ENCODE peak calls at places on chromosomes 7 and 10, in five cellular contexts. B, R, Y, Q and M are unnamed samples. For H3K4me1 and H3K27me3, the result is how much of the 10 kb centered on the place peaks cover.

GRCh38 chr7:121798076-121798475 is 74.9 kb upstream of the PTPRZ1 start:
- DNase-seq in B (no peak), R (no peak), Y (no peak), Q (peak), M (no peak)

GRCh38 chr7:155804897-155805825 is 7.1 kb downstream of the SHH start:
- DNase-seq in B (no peak), R (peak), Y (peak), Q (peak), M (peak)

GRCh38 chr7:85018498-85018897 is 168.4 kb downstream of the SEMA3D start:
- DNase-seq in B (no peak), R (no peak), Y (peak), Q (no peak), M (no peak)

GRCh38 chr10:73848821-73849489 is 25.4 kb downstream of the CAMK2G start:
- DNase-seq in B (peak), R (peak), Y (peak), Q (peak), M (peak)

GRCh38 chr7:82172017-82172416 is 271.6 kb downstream of the CACNA2D1 start:
- DNase-seq in B (no peak), R (no peak), Y (no peak), Q (no peak), M (no peak)

GRCh38 chr10:102452672-102453340 is 1.5 kb upstream of the C10orf95 start:
- DNase-seq in B (peak), R (no peak), Y (peak), Q (no peak), M (peak)

GRCh38 chr10:29649561-29650551 is 15.1 kb upstream of the SVIL start:
- DNase-seq in B (no peak), R (no peak), Y (peak), Q (no peak), M (no peak)

GRCh38 chr7:155229548-155230168 is 68.0 kb upstream of the INSIG1 start:
- DNase-seq in B (no peak), R (no peak), Y (no peak), Q (no peak), M (no peak)

GRCh38 chr10:31745612-31746376 is 182.8 kb downstream of the ARHGAP12 start:
- DNase-seq in B (no peak), R (no peak), Y (peak), Q (no peak), M (no peak)

GRCh38 chr10:78458983-78459638 is 425.4 kb downstream of the RPS24 start:
- DNase-seq in B (peak), R (no peak), Y (peak), Q (no peak), M (no peak)

GRCh38 chr7:66640802-66641525 is 12.3 kb downstream of the KCTD7 start:
- DNase-seq in B (peak), R (no peak), Y (no peak), Q (no peak), M (no peak)

GRCh38 chr7:130988443-130988842 is 254.4 kb upstream of the KLF14 start:
- DNase-seq in B (no peak), R (peak), Y (peak), Q (peak), M (no peak)

GRCh38 chr10:85741626-85742300 is 624.8 kb downstream of the GRID1 start:
- DNase-seq in B (peak), R (peak), Y (no peak), Q (no peak), M (no peak)

GRCh38 chr7:44375236-44375699 is 49.9 kb upstream of the CAMK2B start:
- DNase-seq in B (no peak), R (no peak), Y (no peak), Q (peak), M (no peak)

GRCh38 chr10:97905276-97905675 is 55.6 kb downstream of the GOLGA7B start:
- DNase-seq in B (no peak), R (no peak), Y (no peak), Q (no peak), M (no peak)

GRCh38 chr10:7410306-7410799 is 481 bp downstream of the SFMBT2 start:
- DNase-seq in B (no peak), R (no peak), Y (peak), Q (peak), M (peak)

GRCh38 chr7:95045236-95045923 is 138.0 kb downstream of the PPP1R9A start:
- DNase-seq in B (no peak), R (no peak), Y (no peak), Q (peak), M (no peak)

GRCh38 chr7:148773344-148773743 is 74.6 kb downstream of the CUL1 start:
- DNase-seq in B (peak), R (peak), Y (no peak), Q (no peak), M (peak)

GRCh38 chr10:100997364-100998182 is 2.0 kb upstream of the LZTS2 start:
- DNase-seq in B (peak), R (peak), Y (peak), Q (peak), M (peak)

GRCh38 chr10:29473411-29474100 is 161.2 kb downstream of the SVIL start:
- DNase-seq in B (no peak), R (no peak), Y (peak), Q (no peak), M (no peak)

GRCh38 chr10:20879136-20879535 is 18.0 kb downstream of the NEBL start:
- DNase-seq in B (no peak), R (no peak), Y (no peak), Q (no peak), M (no peak)

GRCh38 chr7:127251048-127251451 is 1.7 kb downstream of the GRM8 start:
- DNase-seq in B (no peak), R (no peak), Y (no peak), Q (peak), M (no peak)

GRCh38 chr10:7826971-7827370 is 8.7 kb downstream of the TAF3 start:
- DNase-seq in B (no peak), R (no peak), Y (peak), Q (no peak), M (no peak)

DNA sequence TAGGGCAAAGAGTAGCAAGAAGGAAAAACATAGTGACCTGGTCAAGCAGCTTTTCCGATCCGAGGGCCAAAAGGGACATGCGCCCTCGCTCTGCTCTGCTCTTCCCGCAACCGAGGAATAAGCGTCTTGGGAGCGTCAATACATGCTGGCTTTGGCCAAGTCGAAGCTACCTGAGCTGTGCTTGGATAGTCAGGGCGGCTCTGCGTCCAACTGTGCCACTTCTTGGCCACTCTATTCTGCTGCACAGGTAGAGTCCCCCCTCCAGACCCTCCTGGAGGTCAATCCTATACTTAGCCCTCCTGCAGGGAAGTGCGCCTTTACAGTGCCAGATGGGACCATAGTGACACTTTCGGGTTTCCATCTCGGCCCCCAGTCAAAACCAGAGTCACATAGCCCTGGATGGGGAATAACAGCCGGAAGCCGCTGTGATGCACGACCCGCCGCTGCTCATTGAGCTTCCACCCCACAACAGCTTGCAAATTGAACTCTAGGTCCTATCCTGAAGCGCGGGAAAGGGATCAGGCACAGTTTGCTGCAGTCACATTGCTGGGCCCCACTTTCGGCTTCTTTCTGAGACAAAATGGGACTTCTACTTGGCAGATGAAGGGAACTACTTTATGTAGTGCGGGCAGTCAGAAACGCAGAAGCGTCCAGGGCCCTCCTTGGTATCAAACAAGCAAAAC is 1.1 kb upstream of the HPSE2 start:
- DNase-seq in B (no peak), R (no peak), Y (no peak), Q (peak), M (no peak)
- H3K4me3 ChIP-seq in B (no peak), R (no peak), Y (no peak), Q (peak), M (no peak)

DNA sequence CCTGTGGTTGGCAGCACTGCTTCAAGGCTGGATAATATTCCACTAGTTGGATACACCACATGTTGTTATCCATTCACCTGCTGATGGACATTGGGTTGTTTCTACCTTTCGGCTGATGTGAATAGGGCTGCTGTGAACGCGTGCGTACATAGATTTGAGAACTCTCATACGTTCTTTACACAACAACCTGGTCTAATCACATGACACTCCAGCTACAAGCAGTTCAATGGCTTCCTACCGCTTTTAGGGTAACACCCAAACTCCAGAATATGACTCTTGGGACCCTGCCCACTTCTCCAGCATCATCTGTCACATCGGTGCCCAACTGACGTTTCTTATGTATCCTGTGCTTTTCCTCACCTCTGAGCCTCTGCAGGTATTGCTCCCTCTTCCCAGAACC is 114.6 kb downstream of the ABLIM1 start:
- DNase-seq in B (no peak), R (no peak), Y (no peak), Q (no peak), M (no peak)
- H3K4me1 ChIP-seq in B (under half), R (half or more), Y (under half), Q (under half), M (half or more)

DNA sequence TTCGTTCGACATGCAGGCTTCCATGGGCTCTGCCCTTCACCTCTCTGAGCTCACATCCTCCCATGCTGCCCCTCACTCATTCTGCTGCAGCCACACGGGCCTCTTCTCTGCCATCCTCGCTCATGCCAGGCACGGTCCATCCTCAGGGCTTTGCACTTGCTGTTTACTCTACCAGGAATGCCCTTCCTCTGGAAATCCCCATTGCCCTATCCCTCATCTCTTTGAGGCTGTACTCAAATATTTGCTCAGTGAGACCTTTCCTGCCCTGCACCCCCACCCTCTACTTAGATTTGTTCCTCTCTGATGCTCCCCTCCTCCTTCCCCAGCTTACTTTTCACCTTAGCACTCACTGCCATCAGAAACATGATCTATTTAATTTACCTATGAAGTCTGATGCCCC is 107.0 kb upstream of the ZNF716 start:
- DNase-seq in B (no peak), R (no peak), Y (no peak), Q (no peak), M (no peak)
- H3K27me3 ChIP-seq in B (under half), R (under half), Y (under half), Q (under half), M (under half)

DNA sequence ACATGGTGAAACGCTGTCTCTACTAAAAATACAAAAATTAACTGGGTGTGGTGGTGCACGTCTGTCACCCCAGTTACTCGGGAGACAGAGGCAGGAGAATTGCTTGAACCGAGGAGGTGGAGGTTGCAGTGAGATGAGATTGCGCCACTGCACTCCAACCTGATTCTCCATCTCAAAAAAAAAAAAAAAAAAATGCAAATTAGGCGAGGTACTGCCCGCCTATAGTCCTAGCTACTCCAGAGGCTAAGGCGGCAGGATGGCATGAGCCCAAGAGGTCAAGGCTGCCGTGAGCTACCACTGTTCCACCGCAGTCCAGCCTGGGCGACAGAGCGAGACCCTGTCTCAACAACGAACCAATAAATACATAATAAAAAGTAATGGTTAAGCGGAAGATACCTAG is 1.1 kb upstream of the EIF4H start:
- DNase-seq in B (peak), R (no peak), Y (no peak), Q (no peak), M (no peak)
- H3K4me3 ChIP-seq in B (no peak), R (peak), Y (no peak), Q (peak), M (no peak)